ENCODE peak calls at places on chromosomes 7 and 10, in nine cellular contexts. X is IMR-90, L is fibroblast of the aortic adventitia, Z is endothelial cell, N is GM23338, W is astrocyte, H is kidney epithelial cell, K is thyroid gland, R is HL-60. T is an unnamed sample.

GRCh38 chr7:25028370-25028971 is 48.5 kb upstream of the OSBPL3 start:
- DNase-seq in X (peak; percentile 96), L (peak; percentile 92), Z (no peak), N (no peak), W (peak; percentile 98), H (peak; percentile 84), K (no peak), R (no peak), T (no peak)

GRCh38 chr10:9018161-9018843 is 963.8 kb downstream of the GATA3 start:
- DNase-seq in X (no peak), L (no peak), Z (no peak), N (no peak), W (no peak), H (no peak), K (no peak), R (no peak), T (no peak)

GRCh38 chr7:74560081-74560719 is 97.3 kb upstream of the GTF2I start:
- DNase-seq in X (no peak), L (no peak), Z (no peak), N (no peak), W (no peak), H (no peak), K (no peak), R (no peak), T (no peak)

GRCh38 chr10:102420443-102420809 is 210 bp upstream of the FBXL15 start:
- DNase-seq in X (no peak), L (no peak), Z (no peak), N (peak; percentile 94), W (no peak), H (peak; percentile 39), K (no peak), R (no peak), T (no peak)

GRCh38 chr7:39560997-39561396 is 5.2 kb upstream of the YAE1 start:
- DNase-seq in X (no peak), L (no peak), Z (no peak), N (peak; percentile 37), W (no peak), H (no peak), K (no peak), R (no peak), T (no peak)

GRCh38 chr7:55641273-55641691 is 69.0 kb upstream of the VOPP1 start:
- DNase-seq in X (peak; percentile 76), L (peak; percentile 95), Z (peak; percentile 34), N (peak; percentile 85), W (peak; percentile 69), H (peak; percentile 37), K (peak; percentile 23), R (peak; percentile 38), T (peak; percentile 87)

GRCh38 chr7:139915864-139916716 is 87.0 kb downstream of the TBXAS1 start:
- DNase-seq in X (peak; percentile 99), L (peak; percentile 99), Z (no peak), N (no peak), W (peak; percentile 99), H (peak; percentile 97), K (peak; percentile 20), R (peak; percentile 75), T (no peak)

GRCh38 chr10:86579883-86580548 is 58.4 kb upstream of the WAPL start:
- DNase-seq in X (no peak), L (no peak), Z (no peak), N (no peak), W (no peak), H (no peak), K (no peak), R (no peak), T (no peak)

GRCh38 chr7:43612128-43612527 is 29.2 kb downstream of the STK17A start:
- DNase-seq in X (peak; percentile 35), L (no peak), Z (no peak), N (no peak), W (peak; percentile 39), H (no peak), K (no peak), R (no peak), T (no peak)

GRCh38 chr7:122448893-122449589 is 144.5 kb upstream of the FEZF1 start:
- DNase-seq in X (no peak), L (no peak), Z (no peak), N (peak; percentile 57), W (no peak), H (no peak), K (no peak), R (no peak), T (no peak)

GRCh38 chr7:100887186-100887954 is 2.1 kb downstream of the UFSP1 start:
- DNase-seq in X (no peak), L (no peak), Z (no peak), N (no peak), W (no peak), H (no peak), K (no peak), R (peak; percentile 91), T (no peak)

GRCh38 chr10:13672505-13672904 is 85.7 kb downstream of the PRPF18 start:
- DNase-seq in X (no peak), L (no peak), Z (no peak), N (peak; percentile 59), W (no peak), H (no peak), K (no peak), R (no peak), T (no peak)

GRCh38 chr10:83723080-83723479 is 416.2 kb upstream of the GHITM start:
- DNase-seq in X (no peak), L (no peak), Z (no peak), N (no peak), W (no peak), H (no peak), K (no peak), R (no peak), T (no peak)

GRCh38 chr7:150356265-150356897 is 12.2 kb upstream of the REPIN1 start:
- DNase-seq in X (peak; percentile 33), L (peak; percentile 59), Z (no peak), N (peak; percentile 81), W (no peak), H (no peak), K (no peak), R (no peak), T (no peak)

GRCh38 chr7:150359007-150359917 is 9.4 kb upstream of the REPIN1 start:
- DNase-seq in X (no peak), L (no peak), Z (no peak), N (no peak), W (no peak), H (no peak), K (no peak), R (no peak), T (no peak)

GRCh38 chr7:150357277-150357676 is 11.3 kb upstream of the REPIN1 start:
- DNase-seq in X (no peak), L (no peak), Z (no peak), N (no peak), W (no peak), H (no peak), K (peak; percentile 17), R (peak; percentile 68), T (no peak)

GRCh38 chr7:150358433-150358832 is 10.2 kb upstream of the REPIN1 start:
- DNase-seq in X (no peak), L (no peak), Z (no peak), N (no peak), W (no peak), H (no peak), K (no peak), R (no peak), T (no peak)

DNA sequence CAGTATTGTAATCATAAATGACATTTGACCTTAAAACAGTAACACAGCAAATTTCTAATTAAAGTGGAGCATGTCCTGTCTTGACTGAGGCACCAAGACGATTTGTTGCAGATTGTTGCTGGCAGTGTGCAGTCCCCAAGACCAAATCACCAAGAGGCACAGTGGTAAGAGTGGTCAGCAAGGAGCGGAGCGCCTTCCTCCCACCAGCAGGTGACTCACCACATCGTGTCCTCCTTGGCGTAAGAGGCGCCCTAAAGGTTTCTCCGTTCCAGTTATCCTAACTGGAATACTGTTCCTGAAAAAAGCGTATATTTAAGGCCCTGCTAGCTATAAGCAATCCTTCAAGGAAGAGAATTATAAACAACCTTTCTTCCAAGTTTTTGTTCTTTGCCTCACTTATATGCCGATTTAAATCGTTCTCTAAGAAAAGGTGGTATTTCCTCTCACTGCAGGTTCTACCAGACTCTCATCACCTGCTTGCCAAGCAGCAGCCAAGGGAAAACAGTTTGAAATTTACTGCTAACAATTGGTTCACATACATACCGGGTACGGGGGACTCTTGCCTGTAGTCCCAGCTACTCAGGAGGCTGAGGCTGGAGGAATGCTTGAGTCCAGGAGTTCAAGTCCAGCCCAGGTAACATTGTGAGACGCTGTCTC is 10.7 kb upstream of the REPIN1 start:
- DNase-seq in X (no peak), L (no peak), Z (no peak), N (no peak), W (peak; percentile 49), H (no peak), K (no peak), R (no peak), T (no peak)
- TF ChIP-seq CTCF in X (no peak), L (no peak), Z (no peak), N (peak; percentile 64), W (no peak), H (no peak), K (no peak), R (no peak), T (no peak)

DNA sequence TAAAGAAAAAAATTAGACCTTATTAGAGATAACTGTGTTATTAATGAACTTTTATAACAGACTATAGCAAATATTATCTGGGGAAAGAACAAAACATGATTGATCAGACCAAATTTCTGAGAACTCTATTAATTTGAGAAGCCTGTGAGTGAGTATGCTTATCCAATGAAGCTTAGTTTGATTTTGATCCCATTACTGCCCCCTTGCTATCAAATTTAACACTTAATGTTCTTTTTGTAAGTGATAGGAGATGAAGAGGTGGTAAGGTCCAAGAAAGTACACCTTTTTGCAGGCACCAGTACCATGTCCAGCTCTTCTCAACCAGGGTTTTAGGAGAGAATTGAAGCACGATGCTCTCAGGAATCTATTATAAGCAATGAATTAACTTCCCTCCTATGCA is 49.9 kb downstream of the ZNF365 start:
- DNase-seq in X (no peak), L (no peak), Z (no peak), N (peak; percentile 12), W (no peak), H (no peak), K (no peak), R (no peak), T (no peak)
- TF ChIP-seq CTCF in X (no peak), L (no peak), Z (no peak), N (peak; percentile 38), W (no peak), H (no peak), K (no peak), R (no peak), T (no peak)

DNA sequence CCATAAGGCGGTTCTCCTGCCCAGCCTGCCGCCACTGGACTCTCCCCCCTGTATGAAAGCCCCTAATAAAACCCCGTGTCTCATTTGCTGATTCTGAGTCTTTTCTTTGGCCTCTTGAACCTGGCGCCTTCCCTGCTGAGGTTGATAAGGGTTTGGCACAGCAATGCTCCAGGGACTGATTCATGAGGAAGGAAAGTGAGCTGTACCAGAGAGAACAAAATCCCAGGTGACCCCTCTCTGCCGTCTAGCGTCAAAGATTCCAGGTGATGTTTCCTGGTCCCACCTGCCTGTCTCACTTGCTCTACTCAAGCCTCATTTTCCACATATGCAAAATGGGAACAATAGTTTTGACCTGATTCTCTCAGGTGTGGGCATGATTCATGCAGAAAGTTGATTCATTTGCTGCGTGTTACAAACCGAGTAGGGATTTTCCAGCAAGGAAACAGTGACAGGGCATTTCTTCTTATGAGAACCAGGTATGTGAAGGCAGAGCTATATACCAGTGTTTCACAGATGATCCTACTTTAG is 730.6 kb upstream of the IGFBP3 start:
- DNase-seq in X (no peak), L (no peak), Z (no peak), N (no peak), W (no peak), H (peak; percentile 63), K (no peak), R (no peak), T (no peak)
- TF ChIP-seq CTCF in X (no peak), L (no peak), Z (no peak), N (no peak), W (no peak), H (no peak), K (no peak), R (no peak), T (no peak)

GRCh38 chr10:45464958-45465567 is 91.0 kb downstream of the ALOX5 start:
- DNase-seq in X (peak; percentile 67), L (peak; percentile 75), Z (peak; percentile 86), N (peak; percentile 84), W (peak; percentile 19), H (no peak), K (peak; percentile 78), R (peak; percentile 79), T (peak; percentile 18)
- TF ChIP-seq CTCF in X (peak; percentile 97), L (peak; percentile 98), Z (peak; percentile 76), N (peak; percentile 92), W (peak; percentile 87), H (peak; percentile 97), K (peak; percentile 88), R (peak; percentile 93), T (peak; percentile 94)